ENCODE peak calls at places on chromosomes 13 and 19, in five cellular contexts. F, Z, J, X and O are unnamed samples.
A peak's percentile ranks its signal among the peaks of the same experiment; 100 is the strongest.

GRCh38 chr13:106491463-106491862 is 44.0 kb downstream of the EFNB2 start:
- DNase-seq in J (no peak), Z (no peak), F (no peak), X (no peak), O (no peak)

GRCh38 chr19:13847033-13847899 is 29.7 kb upstream of the NANOS3 start:
- DNase-seq in F (peak; percentile 92), X (peak; percentile 97), Z (peak; percentile 96), J (peak; percentile 91), O (no peak)

GRCh38 chr19:55066107-55066709 is 3.3 kb upstream of the RDH13 start:
- DNase-seq in J (no peak), F (no peak), Z (no peak), X (peak; percentile 60), O (no peak)

GRCh38 chr13:109131698-109132257 is 502.4 kb downstream of the MYO16 start:
- DNase-seq in J (peak; percentile 18), F (no peak), Z (peak; percentile 91), X (peak; percentile 24), O (no peak)

GRCh38 chr13:80235131-80235530 is 105.8 kb downstream of the SPRY2 start:
- DNase-seq in X (no peak), Z (peak; percentile 31), F (no peak), J (no peak), O (no peak)

GRCh38 chr19:48963371-48964204 is 1.5 kb upstream of the FTL start:
- DNase-seq in J (no peak), Z (peak; percentile 70), F (peak; percentile 75), X (peak; percentile 89), O (no peak)

GRCh38 chr19:42113641-42114348 is 18.5 kb downstream of the POU2F2 start:
- DNase-seq in J (peak; percentile 50), Z (peak; percentile 90), X (peak; percentile 65), F (peak; percentile 65), O (no peak)

GRCh38 chr19:57436392-57436791 is 1.3 kb downstream of the ZNF749 start:
- DNase-seq in X (no peak), J (no peak), F (no peak), Z (no peak), O (no peak)

GRCh38 chr13:50320297-50320862 is 305.1 kb downstream of the KCNRG start:
- DNase-seq in Z (peak; percentile 50), J (no peak), F (peak; percentile 5), X (no peak), O (no peak)

GRCh38 chr19:15634105-15634504 is 6.6 kb upstream of the CYP4F3 start:
- DNase-seq in F (no peak), J (no peak), X (no peak), Z (no peak), O (no peak)

GRCh38 chr13:51240888-51241475 is 18.8 kb downstream of the FAM124A start:
- DNase-seq in F (no peak), Z (no peak), J (no peak), X (no peak), O (no peak)

GRCh38 chr13:113800576-113800926 is 41.5 kb downstream of the TMEM255B start:
- DNase-seq in Z (no peak), J (no peak), F (no peak), X (no peak), O (no peak)

GRCh38 chr19:53365899-53366493 is 491 bp downstream of the ZNF525 start:
- DNase-seq in X (peak; percentile 68), Z (no peak), F (peak; percentile 41), J (no peak), O (no peak)

GRCh38 chr19:48806518-48806817 is 4.4 kb downstream of the BCAT2 start:
- DNase-seq in F (peak; percentile 52), J (no peak), X (peak; percentile 94), Z (no peak), O (no peak)

GRCh38 chr19:16977306-16977705 is 49.3 kb downstream of the CPAMD8 start:
- DNase-seq in F (no peak), J (no peak), X (no peak), Z (no peak), O (no peak)

GRCh38 chr13:108322206-108322824 is 52.8 kb downstream of the TNFSF13B start:
- DNase-seq in J (no peak), F (no peak), X (peak; percentile 70), Z (peak; percentile 72), O (no peak)

GRCh38 chr19:32677657-32678056 is 2.0 kb downstream of the RGS9BP start:
- DNase-seq in J (no peak), F (no peak), Z (no peak), X (peak; percentile 54), O (no peak)

GRCh38 chr13:76472916-76473315 is 413.3 kb downstream of the KCTD12 start:
- DNase-seq in Z (no peak), J (no peak), F (no peak), X (no peak), O (no peak)

GRCh38 chr13:112104873-112105234 is 37.9 kb downstream of the SOX1 start:
- DNase-seq in X (no peak), Z (no peak), F (no peak), J (no peak), O (no peak)

GRCh38 chr19:35345671-35346111 is 2.0 kb upstream of the FFAR1 start:
- DNase-seq in F (no peak), J (no peak), X (no peak), Z (no peak), O (no peak)

GRCh38 chr13:73061478-73062275 is 2.9 kb downstream of the KLF5 start:
- DNase-seq in F (no peak), X (peak; percentile 22), Z (peak; percentile 25), J (no peak), O (no peak)

GRCh38 chr13:98273824-98274786 is 97.0 kb upstream of the RNF113B start:
- DNase-seq in X (peak; percentile 71), Z (peak; percentile 21), F (no peak), J (no peak), O (no peak)

GRCh38 chr19:4068058-4068966 is 1.6 kb upstream of the ZBTB7A start:
- DNase-seq in X (no peak), F (no peak), Z (no peak), J (no peak), O (no peak)

GRCh38 chr13:38630780-38631179 is 56.1 kb upstream of the FREM2 start:
- DNase-seq in J (no peak), X (no peak), F (no peak), Z (no peak), O (no peak)

GRCh38 chr19:46077815-46078167 is 37.0 kb upstream of the IGFL4 start:
- DNase-seq in F (no peak), X (no peak), J (no peak), Z (no peak), O (no peak)

GRCh38 chr13:109995578-109995977 is 209.2 kb upstream of the IRS2 start:
- DNase-seq in F (no peak), X (no peak), J (no peak), Z (no peak), O (no peak)

GRCh38 chr19:49064768-49065611 is at the start of gene NTF4:
- DNase-seq in F (peak; percentile 66), X (peak; percentile 82), J (no peak), Z (no peak), O (no peak)

GRCh38 chr19:39196320-39196719 is 444 bp upstream of the NCCRP1 start:
- DNase-seq in Z (no peak), J (no peak), X (no peak), F (no peak), O (no peak)

GRCh38 chr19:47022140-47022536 is 2.5 kb downstream of the NPAS1 start:
- DNase-seq in X (no peak), J (no peak), Z (no peak), F (no peak), O (no peak)

GRCh38 chr19:49324801-49325491 is at the start of gene SLC6A16:
- DNase-seq in X (no peak), J (no peak), Z (no peak), F (no peak), O (no peak)

GRCh38 chr13:110697842-110698241 is 8.1 kb downstream of the CARS2 start:
- DNase-seq in Z (no peak), J (no peak), F (no peak), X (no peak), O (no peak)

GRCh38 chr13:29472317-29472961 is 123.0 kb downstream of the SLC7A1 start:
- DNase-seq in F (peak; percentile 64), Z (peak; percentile 80), X (peak; percentile 85), J (peak; percentile 48), O (peak; percentile 38)

GRCh38 chr13:78609464-78610205 is 6.3 kb upstream of the POU4F1 start:
- DNase-seq in Z (no peak), J (no peak), F (no peak), X (peak; percentile 76), O (no peak)

GRCh38 chr13:20401958-20402856 is 123.5 kb downstream of the CRYL1 start:
- DNase-seq in F (no peak), X (no peak), J (no peak), Z (peak; percentile 56), O (no peak)

GRCh38 chr19:56273563-56274117 is 1.1 kb downstream of the EDDM13 start:
- DNase-seq in Z (peak; percentile 20), J (no peak), X (no peak), F (no peak), O (no peak)

GRCh38 chr19:38805180-38805579 is 7.6 kb downstream of the LGALS4 start:
- DNase-seq in X (no peak), F (no peak), Z (no peak), J (no peak), O (no peak)